ENCODE peak calls at places on chromosomes 5 and 9, in eight cellular contexts. A, P, H, Q, L, E, K and V are unnamed samples.

GRCh38 chr5:4990017-4990416 is 150.1 kb upstream of the ADAMTS16 start:
- DNase-seq in A (no peak), E (no peak), L (no peak), Q (no peak), H (no peak), K (no peak), P (no peak), V (no peak)

GRCh38 chr5:176407456-176408244 is 8.7 kb downstream of the CLTB start:
- DNase-seq in K (no peak), P (no peak), Q (peak; percentile 73), E (no peak), L (no peak), A (no peak), H (peak; percentile 20), V (peak; percentile 22)

GRCh38 chr9:80156725-80157124 is 585.0 kb downstream of the TLE4 start:
- DNase-seq in A (no peak), H (no peak), E (no peak), Q (no peak), K (peak; percentile 15), L (no peak), P (no peak), V (no peak)

GRCh38 chr5:75461679-75462078 is 49.8 kb downstream of the CERT1 start:
- DNase-seq in A (no peak), K (peak; percentile 44), H (no peak), Q (no peak), P (no peak), E (no peak), L (no peak), V (no peak)

GRCh38 chr9:69122391-69123141 is 51.5 kb upstream of the TJP2 start:
- DNase-seq in A (no peak), L (peak; percentile 38), P (peak; percentile 10), Q (peak; percentile 65), H (no peak), E (no peak), K (peak; percentile 84), V (no peak)

GRCh38 chr9:134688231-134688630 is 46.6 kb downstream of the COL5A1 start:
- DNase-seq in K (no peak), Q (no peak), E (peak; percentile 26), A (no peak), P (no peak), L (no peak), H (no peak), V (no peak)

GRCh38 chr9:86795861-86796497 is 151.3 kb downstream of the GAS1 start:
- DNase-seq in Q (no peak), K (peak; percentile 83), L (no peak), A (no peak), E (no peak), P (no peak), H (peak; percentile 47), V (no peak)

GRCh38 chr9:106860731-106861584 is 2.0 kb upstream of the ZNF462 start:
- DNase-seq in L (peak; percentile 61), A (no peak), E (no peak), P (no peak), Q (no peak), K (peak; percentile 38), H (peak; percentile 13), V (peak; percentile 75)

GRCh38 chr5:67588389-67588788 is 391.8 kb upstream of the CD180 start:
- DNase-seq in K (no peak), A (no peak), E (no peak), L (no peak), Q (no peak), P (no peak), H (no peak), V (no peak)

GRCh38 chr9:33106827-33107621 is 30.6 kb upstream of the SMU1 start:
- DNase-seq in Q (no peak), E (no peak), A (no peak), K (peak; percentile 89), P (no peak), L (no peak), H (no peak), V (no peak)

GRCh38 chr9:123745933-123746332 is 184.0 kb downstream of the DENND1A start:
- DNase-seq in A (no peak), K (no peak), H (no peak), L (no peak), P (no peak), E (no peak), Q (no peak), V (no peak)

GRCh38 chr5:83440826-83441225 is 30.7 kb upstream of the VCAN start:
- DNase-seq in L (no peak), E (no peak), Q (no peak), K (peak; percentile 2), P (no peak), A (no peak), H (no peak), V (no peak)

GRCh38 chr5:72156921-72157320 is 49.6 kb downstream of the MAP1B start:
- DNase-seq in P (no peak), A (no peak), K (peak; percentile 98), H (no peak), L (no peak), Q (no peak), E (no peak), V (no peak)

GRCh38 chr5:115165790-115166189 is 3.9 kb downstream of the TRIM36 start:
- DNase-seq in K (no peak), L (no peak), E (no peak), P (no peak), A (no peak), Q (no peak), H (no peak), V (no peak)

GRCh38 chr5:57784106-57784505 is 301.5 kb upstream of the ACTBL2 start:
- DNase-seq in P (no peak), Q (no peak), H (no peak), E (no peak), K (no peak), L (no peak), A (no peak), V (no peak)

GRCh38 chr5:25849270-25849669 is 1189.1 kb downstream of the CDH9 start:
- DNase-seq in K (no peak), Q (no peak), E (no peak), P (no peak), L (no peak), A (no peak), H (no peak), V (no peak)

GRCh38 chr5:61245486-61245885 is 83.2 kb upstream of the SMIM15 start:
- DNase-seq in Q (no peak), E (no peak), A (no peak), P (no peak), H (no peak), K (peak; percentile 43), L (no peak), V (no peak)

GRCh38 chr9:81898851-81899250 is 29.4 kb upstream of the SPATA31D4 start:
- DNase-seq in L (no peak), Q (no peak), H (no peak), P (no peak), K (peak; percentile 73), E (no peak), A (no peak), V (no peak)

GRCh38 chr5:138489705-138490104 is 24.4 kb downstream of the EGR1 start:
- DNase-seq in H (no peak), E (no peak), P (no peak), L (no peak), K (no peak), A (no peak), Q (no peak), V (no peak)

GRCh38 chr9:71144495-71144894 is 23.1 kb upstream of the TRPM3 start:
- DNase-seq in L (no peak), H (no peak), A (no peak), K (no peak), P (no peak), Q (no peak), E (no peak), V (no peak)
- H3K4me1 ChIP-seq in L (peaks cover 22% of the 10 kb centered on the region), H (no peaks in the 10 kb centered on the region), A (peaks cover 6% of the 10 kb centered on the region), K (no peaks in the 10 kb centered on the region), P (no peaks in the 10 kb centered on the region), Q (no peaks in the 10 kb centered on the region), E (no peaks in the 10 kb centered on the region), V (no peaks in the 10 kb centered on the region)

GRCh38 chr9:120902286-120902685 is 24.3 kb downstream of the TRAF1 start:
- DNase-seq in H (no peak), K (no peak), E (no peak), Q (no peak), A (no peak), L (no peak), P (no peak), V (no peak)

GRCh38 chr9:120902824-120903608 is 23.6 kb downstream of the TRAF1 start:
- DNase-seq in P (no peak), H (no peak), E (no peak), A (no peak), K (no peak), Q (no peak), L (no peak), V (no peak)

GRCh38 chr9:120905794-120906248 is 20.8 kb downstream of the TRAF1 start:
- DNase-seq in A (no peak), Q (no peak), P (no peak), H (no peak), L (no peak), E (no peak), K (no peak), V (no peak)

GRCh38 chr9:120904061-120904998 is 22.3 kb downstream of the TRAF1 start:
- DNase-seq in A (no peak), K (no peak), P (no peak), Q (no peak), L (no peak), H (no peak), E (no peak), V (no peak)

GRCh38 chr9:120904999-120905793 is 21.4 kb downstream of the TRAF1 start:
- DNase-seq in A (no peak), E (no peak), K (no peak), Q (no peak), L (no peak), P (no peak), H (no peak), V (no peak)
- H3K27ac ChIP-seq in A (no peak overlapping the region), E (no peak overlapping the region), K (no peak overlapping the region), Q (no peak overlapping the region), L (no peak overlapping the region), P (no peak overlapping the region), H (peak overlapping the region; percentile 71), V (no peak overlapping the region)

DNA sequence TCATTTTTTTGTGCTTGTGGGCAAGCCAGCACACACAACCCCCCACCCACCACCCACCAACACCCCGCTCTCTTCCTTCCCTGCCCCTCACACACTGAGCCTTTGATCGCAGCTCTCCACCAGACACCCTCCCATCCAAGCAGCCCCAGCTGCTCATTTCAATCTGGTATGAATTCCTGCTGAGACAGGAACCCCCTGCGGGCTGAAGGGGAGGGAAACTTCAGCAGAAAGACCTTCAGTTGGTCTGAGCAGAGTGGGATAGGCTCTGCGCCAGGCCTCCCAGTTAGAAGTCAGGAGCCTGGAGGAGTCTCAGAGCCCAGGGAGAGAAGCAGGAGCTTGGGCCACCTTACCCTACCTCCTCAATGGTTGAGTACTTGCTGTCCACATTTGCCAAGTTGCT is 7.2 kb downstream of the PCDHGC5 start:
- DNase-seq in P (no peak), A (no peak), H (no peak), K (no peak), Q (no peak), L (no peak), E (no peak), V (no peak)
- H3K4me1 ChIP-seq in P (no peaks in the 10 kb centered on the region), A (peaks cover 29% of the 10 kb centered on the region), H (no peaks in the 10 kb centered on the region), K (peaks cover 21% of the 10 kb centered on the region), Q (peaks cover 30% of the 10 kb centered on the region), L (peaks cover 22% of the 10 kb centered on the region), E (peaks cover 18% of the 10 kb centered on the region), V (peaks cover 31% of the 10 kb centered on the region)

DNA sequence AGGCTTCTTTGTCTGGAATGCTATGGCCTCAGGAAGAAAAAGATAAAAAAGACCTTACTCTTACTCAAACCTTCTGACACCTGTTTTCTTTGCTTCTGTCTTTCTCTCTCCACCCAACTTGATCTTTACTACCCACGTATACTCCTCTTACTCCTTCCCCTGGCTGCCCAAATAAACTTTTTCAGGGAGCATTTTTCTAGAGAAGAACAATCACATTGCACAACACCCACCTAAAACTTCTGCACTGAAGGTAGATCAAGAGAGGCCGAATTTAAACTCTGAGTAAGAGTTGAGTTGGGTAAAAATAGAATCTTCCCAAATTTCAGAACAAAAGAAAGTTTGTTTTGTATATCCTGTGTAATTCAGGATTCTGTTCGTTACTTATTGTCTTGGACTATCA is 3.9 kb downstream of the TEX48 start:
- DNase-seq in L (no peak), P (no peak), K (no peak), A (no peak), H (no peak), Q (no peak), E (no peak), V (no peak)
- H3K27ac ChIP-seq in L (no peak overlapping the region), P (peak overlapping the region; percentile 82), K (peak overlapping the region; percentile 29), A (no peak overlapping the region), H (no peak overlapping the region), Q (no peak overlapping the region), E (no peak overlapping the region), V (no peak overlapping the region)